ENCODE peak calls at places on chromosome 21, in four cellular contexts. P is PC-3, I is mesendoderm, X is body of pancreas. T is an unnamed sample.
A peak's percentile ranks its signal among the peaks of the same experiment; 100 is the strongest.

GRCh38 chr21:41663805-41664788 is 102.8 kb downstream of the RIPK4 start:
- DNase-seq in P (peak; percentile 63), I (no peak), X (no peak), T (peak; percentile 81)

GRCh38 chr21:45383615-45384201 is 21.3 kb upstream of the COL18A1 start:
- DNase-seq in P (no peak), I (peak; percentile 53), X (no peak), T (no peak)

GRCh38 chr21:16476056-16476850 is 746.5 kb downstream of the USP25 start:
- DNase-seq in P (no peak), I (no peak), X (no peak), T (no peak)

GRCh38 chr21:42797522-42797921 is 81.8 kb downstream of the WDR4 start:
- DNase-seq in P (no peak), I (peak; percentile 79), X (no peak), T (no peak)

GRCh38 chr21:28018741-28019669 is 973.7 kb downstream of the LTN1 start:
- DNase-seq in P (peak; percentile 55), I (no peak), X (peak; percentile 54), T (no peak)

GRCh38 chr21:43994646-43995045 is 17.5 kb upstream of the TRAPPC10 start:
- DNase-seq in P (no peak), I (no peak), X (no peak), T (no peak)

GRCh38 chr21:46009951-46010655 is 28.5 kb downstream of the COL6A1 start:
- DNase-seq in P (no peak), I (no peak), X (no peak), T (no peak)

GRCh38 chr21:45876381-45877159 is 105.0 kb upstream of the COL6A1 start:
- DNase-seq in P (no peak), I (peak; percentile 41), X (no peak), T (no peak)

GRCh38 chr21:44940116-44940631 is 345 bp downstream of the SLX9 start:
- DNase-seq in P (no peak), I (no peak), X (no peak), T (no peak)

GRCh38 chr21:29318354-29318753 is 19.6 kb downstream of the BACH1 start:
- DNase-seq in P (no peak), I (no peak), X (peak; percentile 44), T (no peak)

GRCh38 chr21:45082715-45083114 is 8.3 kb downstream of the ADARB1 start:
- DNase-seq in P (no peak), I (no peak), X (no peak), T (no peak)

GRCh38 chr21:30646904-30647303 is 4.2 kb downstream of the KRTAP20-3 start:
- DNase-seq in P (peak; percentile 61), I (no peak), X (no peak), T (no peak)

GRCh38 chr21:17438642-17439041 is 74.2 kb upstream of the CXADR start:
- DNase-seq in P (no peak), I (peak; percentile 70), X (no peak), T (no peak)

GRCh38 chr21:46111857-46112730 is 14.2 kb downstream of the COL6A2 start:
- DNase-seq in P (no peak), I (no peak), X (peak; percentile 9), T (peak; percentile 7)

GRCh38 chr21:40886931-40887330 is 40.0 kb upstream of the DSCAM start:
- DNase-seq in P (no peak), I (no peak), X (no peak), T (no peak)

GRCh38 chr21:16046625-16047340 is 317.0 kb downstream of the USP25 start:
- DNase-seq in P (peak; percentile 91), I (no peak), X (no peak), T (no peak)

GRCh38 chr21:36917487-36918158 is 48.8 kb downstream of the HLCS start:
- DNase-seq in P (peak; percentile 87), I (peak; percentile 78), X (peak; percentile 56), T (no peak)

GRCh38 chr21:39441502-39442475 is 3.8 kb downstream of the LCA5L start:
- DNase-seq in P (peak; percentile 68), I (peak; percentile 68), X (no peak), T (no peak)

GRCh38 chr21:46092811-46093667 is 4.9 kb upstream of the COL6A2 start:
- DNase-seq in P (no peak), I (no peak), X (no peak), T (no peak)

GRCh38 chr21:39020751-39021474 is 162.3 kb downstream of the PSMG1 start:
- DNase-seq in P (peak; percentile 14), I (peak; percentile 86), X (no peak), T (peak; percentile 39)

GRCh38 chr21:44771896-44772525 is 29.6 kb downstream of the UBE2G2 start:
- DNase-seq in P (no peak), I (no peak), X (no peak), T (no peak)

GRCh38 chr21:17585875-17586450 is 26.7 kb downstream of the BTG3 start:
- DNase-seq in P (peak; percentile 73), I (peak; percentile 50), X (no peak), T (no peak)

GRCh38 chr21:33495743-33496142 is 4.2 kb upstream of the DNAJC28 start:
- DNase-seq in P (no peak), I (no peak), X (no peak), T (no peak)

GRCh38 chr21:46202592-46203202 is 18.4 kb upstream of the SPATC1L start:
- DNase-seq in P (no peak), I (peak; percentile 35), X (no peak), T (no peak)

GRCh38 chr21:42426424-42426823 is 22.7 kb downstream of the UBASH3A start:
- DNase-seq in P (no peak), I (no peak), X (no peak), T (no peak)

GRCh38 chr21:24160528-24160927 is 1446.8 kb downstream of the MRPL39 start:
- DNase-seq in P (no peak), I (peak; percentile 1), X (no peak), T (no peak)

GRCh38 chr21:35449846-35450245 is 400.7 kb upstream of the RUNX1 start:
- DNase-seq in P (no peak), I (no peak), X (no peak), T (no peak)

GRCh38 chr21:42002421-42002958 is 7.7 kb downstream of the ZBTB21 start:
- DNase-seq in P (peak; percentile 89), I (no peak), X (no peak), T (no peak)